ENCODE peak calls at places on chromosomes 13 and 19, in four cellular contexts. K is IMR-90, Z is neuronal stem cell, H is mesendoderm. D is an unnamed sample.

GRCh38 chr19:16257509-16258002 is 59.8 kb downstream of the AP1M1 start:
- DNase-seq in K (no peak), Z (no peak), H (no peak), D (no peak)

GRCh38 chr19:7242601-7243258 is 51.5 kb downstream of the INSR start:
- DNase-seq in K (peak; percentile 64), Z (no peak), H (no peak), D (peak; percentile 7)

GRCh38 chr13:43872181-43872580 is 7.4 kb downstream of the CCDC122 start:
- DNase-seq in K (peak; percentile 56), Z (no peak), H (no peak), D (no peak)

GRCh38 chr19:49843265-49843664 is 7.7 kb upstream of the PTOV1 start:
- DNase-seq in K (no peak), Z (no peak), H (no peak), D (no peak)

GRCh38 chr13:109412232-109412935 is 374.0 kb downstream of the IRS2 start:
- DNase-seq in K (peak; percentile 33), Z (peak; percentile 61), H (peak; percentile 38), D (peak; percentile 10)

GRCh38 chr13:77919351-77920294 is 992 bp upstream of the EDNRB start:
- DNase-seq in K (peak; percentile 15), Z (peak; percentile 18), H (peak; percentile 75), D (peak; percentile 57)

GRCh38 chr19:45391346-45391745 is 13.5 kb downstream of the PPP1R13L start:
- DNase-seq in K (peak; percentile 18), Z (no peak), H (peak; percentile 75), D (no peak)

GRCh38 chr13:37143901-37144300 is 38.4 kb upstream of the CSNK1A1L start:
- DNase-seq in K (peak; percentile 82), Z (no peak), H (no peak), D (no peak)

GRCh38 chr19:53333466-53334449 is at the start of gene ZNF845:
- DNase-seq in K (peak; percentile 89), Z (peak; percentile 91), H (peak; percentile 96), D (peak; percentile 97)

GRCh38 chr13:100330662-100331061 is 241.8 kb downstream of the PCCA start:
- DNase-seq in K (peak; percentile 76), Z (no peak), H (no peak), D (no peak)

DNA sequence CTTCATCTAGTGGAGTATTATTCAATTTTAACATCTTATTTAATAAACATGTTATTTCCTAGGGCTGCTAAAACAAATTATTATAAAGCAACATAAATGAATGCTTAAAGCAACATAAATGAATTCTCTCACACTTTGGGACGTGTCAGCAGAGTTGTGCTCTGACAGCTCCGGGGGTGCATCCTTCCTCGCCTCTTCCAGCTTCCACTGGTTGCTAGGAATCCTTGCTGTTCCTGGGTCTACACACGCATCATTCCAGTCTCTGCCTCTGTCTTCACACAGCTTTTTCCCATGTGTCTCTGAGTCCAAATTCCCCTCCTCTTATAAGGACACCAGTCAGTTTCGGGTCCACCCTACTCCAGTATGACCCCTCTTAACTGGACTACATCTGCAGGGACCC is 21.6 kb upstream of the SPATA13 start:
- DNase-seq in K (no peak), Z (no peak), H (no peak), D (no peak)
- H3K23ac ChIP-seq in K (no peak overlapping the region), Z (no peak overlapping the region), H (no peak overlapping the region), D (no peak overlapping the region)

DNA sequence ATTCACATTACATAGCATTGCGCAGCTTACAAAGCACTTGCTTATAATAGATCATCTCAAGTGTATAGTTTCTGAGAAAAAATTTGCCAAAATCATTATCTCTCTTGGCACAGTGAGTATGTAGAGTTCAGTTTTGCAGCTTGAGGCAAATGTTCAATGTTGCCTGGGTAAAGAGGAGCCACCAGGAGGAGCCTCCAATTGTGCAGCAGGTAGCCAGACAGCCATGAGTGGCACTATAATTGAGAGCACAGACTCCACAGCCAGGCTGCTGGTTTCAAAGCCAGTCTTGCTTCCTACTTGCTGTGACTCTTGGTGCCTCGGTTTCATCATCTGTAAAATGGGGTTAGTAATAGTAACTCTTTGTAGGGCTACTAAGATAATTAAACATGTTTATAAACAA is 24.0 kb upstream of the OLFM4 start:
- DNase-seq in K (no peak), Z (no peak), H (no peak), D (no peak)
- H2BK5ac ChIP-seq in K (no peak overlapping the region), Z (no peak overlapping the region), H (no peak overlapping the region), D (no peak overlapping the region)

GRCh38 chr13:106597190-106597589 is 29.3 kb upstream of the ARGLU1 start:
- DNase-seq in K (no peak), Z (no peak), H (no peak), D (peak; percentile 46)
- H3K23ac ChIP-seq in K (no peak overlapping the region), Z (no peak overlapping the region), H (no peak overlapping the region), D (no peak overlapping the region)

GRCh38 chr19:51258165-51258564 is 7.3 kb downstream of the SIGLECL1 start:
- DNase-seq in K (no peak), Z (no peak), H (no peak), D (no peak)
- H2BK5ac ChIP-seq in K (no peak overlapping the region), Z (no peak overlapping the region), H (no peak overlapping the region), D (no peak overlapping the region)

GRCh38 chr13:26752671-26753070 is 7.9 kb downstream of the GPR12 start:
- DNase-seq in K (no peak), Z (no peak), H (no peak), D (peak; percentile 86)
- H3K23ac ChIP-seq in K (no peak overlapping the region), Z (no peak overlapping the region), H (no peak overlapping the region), D (no peak overlapping the region)

GRCh38 chr19:46731007-46731501 is 14.1 kb upstream of the PRKD2 start:
- DNase-seq in K (peak; percentile 94), Z (no peak), H (peak; percentile 59), D (peak; percentile 31)
- H2BK5ac ChIP-seq in K (no peak overlapping the region), Z (no peak overlapping the region), H (no peak overlapping the region), D (no peak overlapping the region)

GRCh38 chr19:798415-799075 is 1.3 kb downstream of the PTBP1 start:
- DNase-seq in K (no peak), Z (no peak), H (no peak), D (no peak)

GRCh38 chr19:799076-799881 is 2.0 kb downstream of the PTBP1 start:
- DNase-seq in K (peak; percentile 49), Z (peak; percentile 58), H (peak; percentile 78), D (peak; percentile 79)

GRCh38 chr19:801030-801860 is 4.0 kb downstream of the PTBP1 start:
- DNase-seq in K (no peak), Z (no peak), H (no peak), D (no peak)

GRCh38 chr19:801861-802496 is 4.7 kb downstream of the PTBP1 start:
- DNase-seq in K (peak; percentile 44), Z (no peak), H (no peak), D (no peak)

DNA sequence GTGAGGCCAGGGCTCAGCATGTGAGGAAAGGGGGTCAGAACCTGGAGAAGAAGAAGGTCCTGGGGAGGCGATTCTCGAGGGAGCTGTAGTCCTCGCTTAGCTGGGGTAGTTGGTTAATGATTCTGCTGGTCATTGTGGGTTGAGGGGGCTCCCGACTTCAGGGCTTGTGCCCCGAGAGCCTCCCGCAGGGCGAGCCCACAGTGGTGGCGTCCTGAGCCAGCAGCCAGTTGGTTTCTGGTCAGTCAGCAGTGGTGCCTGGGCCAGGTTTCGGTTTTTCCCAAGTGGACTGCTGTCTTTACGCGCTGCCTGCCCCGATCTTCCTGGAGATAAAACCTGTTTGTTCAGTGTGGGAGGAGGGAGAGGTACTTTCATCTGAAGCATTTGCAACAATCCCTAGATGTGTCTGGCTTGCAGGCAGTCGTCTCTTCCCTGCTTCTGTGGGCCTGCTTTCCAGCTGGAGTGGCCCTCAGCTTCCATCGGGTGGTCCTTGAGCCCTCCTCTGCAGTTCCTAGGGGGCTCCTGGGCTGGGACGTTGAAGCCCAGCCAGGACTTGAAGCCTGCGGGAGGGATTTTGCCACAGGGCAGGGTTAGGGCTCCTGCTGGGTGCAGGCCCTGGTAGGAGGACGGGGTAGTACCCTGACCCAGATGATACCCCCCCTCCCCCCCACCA is 3.2 kb downstream of the PTBP1 start:
- DNase-seq in K (no peak), Z (no peak), H (no peak), D (peak; percentile 51)
- H3K23ac ChIP-seq in K (peak overlapping the region; percentile 83), Z (no peak overlapping the region), H (no peak overlapping the region), D (no peak overlapping the region)